ENCODE peak calls at places on chromosome 9, in four cellular contexts. T is A673, Q is colonic mucosa, C is left ventricle myocardium inferior. V is an unnamed sample. For H3K4me1 and H3K36me3, the result is how much of the 10 kb centered on the place peaks cover.

GRCh38 chr9:112241491-112241890 is 66.4 kb upstream of the SUSD1 start:
- DNase-seq in Q (no peak), C (no peak), T (no peak), V (no peak)

GRCh38 chr9:19376931-19377330 is 3.1 kb downstream of the RPS6 start:
- DNase-seq in C (no peak), T (no peak), Q (no peak), V (no peak)

GRCh38 chr9:127102788-127103187 is 19.6 kb downstream of the ANGPTL2 start:
- DNase-seq in Q (no peak), T (no peak), C (no peak), V (no peak)

GRCh38 chr9:123339666-123340414 is 16.2 kb upstream of the CRB2 start:
- DNase-seq in T (peak), C (no peak), Q (no peak), V (peak)

GRCh38 chr9:119370816-119371215 is 1.6 kb upstream of the BRINP1 start:
- DNase-seq in T (peak), C (peak), Q (peak), V (peak)

GRCh38 chr9:37146372-37146771 is 26.0 kb downstream of the ZCCHC7 start:
- DNase-seq in C (no peak), T (peak), Q (no peak), V (no peak)

GRCh38 chr9:99118782-99119466 is 14.0 kb downstream of the TGFBR1 start:
- DNase-seq in Q (no peak), C (no peak), T (no peak), V (peak)

GRCh38 chr9:124140941-124141568 is 116.7 kb upstream of the NEK6 start:
- DNase-seq in C (no peak), T (no peak), Q (no peak), V (no peak)

GRCh38 chr9:6968271-6968670 is 210.5 kb downstream of the KDM4C start:
- DNase-seq in T (no peak), C (no peak), Q (no peak), V (no peak)

GRCh38 chr9:76321185-76321828 is 72.9 kb downstream of the RFK start:
- DNase-seq in C (no peak), T (no peak), Q (no peak), V (no peak)

GRCh38 chr9:18791074-18791473 is 241.9 kb downstream of the SAXO1 start:
- DNase-seq in Q (no peak), T (peak), C (no peak), V (no peak)

GRCh38 chr9:38200431-38200830 is 131.4 kb upstream of the SHB start:
- DNase-seq in T (peak), C (no peak), Q (no peak), V (no peak)

GRCh38 chr9:125272697-125273096 is 11.1 kb downstream of the GAPVD1 start:
- DNase-seq in Q (peak), C (no peak), T (no peak), V (no peak)

GRCh38 chr9:126682928-126683697 is 69.4 kb downstream of the LMX1B start:
- DNase-seq in C (peak), Q (no peak), T (no peak), V (no peak)

GRCh38 chr9:72701510-72701909 is 180.1 kb downstream of the TMC1 start:
- DNase-seq in Q (no peak), C (no peak), T (no peak), V (no peak)

GRCh38 chr9:133991211-133991921 is 758 bp downstream of the VAV2 start:
- DNase-seq in C (no peak), Q (peak), T (no peak), V (peak)

GRCh38 chr9:124664143-124664542 is 107.0 kb downstream of the NR6A1 start:
- DNase-seq in C (no peak), Q (no peak), T (no peak), V (no peak)

GRCh38 chr9:11063263-11063662 is 450.5 kb upstream of the PTPRD start:
- DNase-seq in Q (no peak), C (no peak), T (no peak), V (no peak)

GRCh38 chr9:114272739-114273431 is 50.0 kb upstream of the ORM1 start:
- DNase-seq in C (no peak), Q (no peak), T (no peak), V (peak)

GRCh38 chr9:4489919-4490704 is at the start of gene SLC1A1:
- DNase-seq in C (peak), Q (peak), T (peak), V (peak)

GRCh38 chr9:136757328-136757727 is 715 bp downstream of the LCN8 start:
- DNase-seq in Q (no peak), C (no peak), T (no peak), V (peak)

GRCh38 chr9:136754626-136755284 is 3.3 kb downstream of the LCN8 start:
- DNase-seq in C (no peak), Q (no peak), T (no peak), V (no peak)

GRCh38 chr9:136757751-136758140 is 297 bp downstream of the LCN8 start:
- DNase-seq in T (no peak), Q (no peak), C (no peak), V (peak)

GRCh38 chr9:136756836-136757235 is 1.2 kb downstream of the LCN8 start:
- DNase-seq in T (no peak), C (no peak), Q (no peak), V (no peak)

GRCh38 chr9:136756134-136756438 is 2.0 kb downstream of the LCN8 start:
- DNase-seq in T (no peak), Q (no peak), C (no peak), V (no peak)
- H3K4me1 ChIP-seq in T (under half), Q (under half), C (under half), V (under half)

DNA sequence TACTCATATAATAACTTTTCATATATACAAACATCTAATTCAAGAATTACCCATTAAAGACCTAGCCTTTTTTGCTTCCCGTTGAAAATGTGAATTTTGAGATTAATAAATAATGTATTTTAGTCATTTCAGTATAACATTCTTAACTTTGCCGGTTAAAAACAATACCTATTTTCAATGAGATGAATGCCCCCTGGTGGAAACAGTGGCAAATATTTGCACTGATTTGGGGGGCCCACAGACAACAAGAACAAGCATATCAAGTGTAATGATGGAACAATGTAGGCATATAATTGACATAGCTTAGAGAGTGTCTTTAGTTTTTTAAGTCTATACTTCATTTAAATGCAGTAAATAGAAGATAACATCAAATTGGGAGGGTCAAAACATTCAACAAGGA is 111.9 kb downstream of the NTRK2 start:
- DNase-seq in T (peak), C (no peak), Q (no peak), V (no peak)
- H3K27ac ChIP-seq in T (no peak), C (no peak), Q (no peak), V (no peak)

GRCh38 chr9:132896264-132896663 is 17.6 kb downstream of the SPACA9 start:
- DNase-seq in T (no peak), Q (no peak), C (no peak), V (no peak)
- H3K36me3 ChIP-seq in T (under half), Q (under half), C (half or more), V (under half)

DNA sequence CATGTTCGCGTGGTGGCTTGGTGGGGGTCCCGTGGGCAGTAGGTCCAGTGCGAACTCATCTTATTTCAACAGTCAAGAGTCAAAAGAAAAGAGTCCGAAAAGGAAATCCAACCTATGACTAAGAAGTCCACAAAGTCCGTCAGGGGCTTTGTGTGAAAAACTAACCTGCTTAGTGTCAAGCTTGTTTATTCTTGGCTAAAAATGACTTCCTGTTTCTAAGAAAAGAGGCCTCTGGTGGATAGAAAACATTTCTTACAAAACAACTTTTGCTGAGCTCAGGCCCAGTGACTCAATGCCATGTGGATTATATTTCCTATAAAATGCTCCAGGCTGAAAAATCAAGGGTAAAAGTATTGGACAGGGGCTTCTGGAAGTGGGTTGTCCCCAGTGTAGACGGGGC is 105.9 kb downstream of the GADD45G start:
- DNase-seq in C (no peak), Q (no peak), T (no peak), V (no peak)
- H3K4me1 ChIP-seq in C (under half), Q (under half), T (under half), V (under half)

GRCh38 chr9:100775912-100776311 is 198.0 kb downstream of the CAVIN4 start:
- DNase-seq in Q (no peak), C (no peak), T (no peak), V (no peak)
- H3K27ac ChIP-seq in Q (no peak), C (no peak), T (no peak), V (no peak)

GRCh38 chr9:93549636-93550035 is 26.7 kb upstream of the PHF2 start:
- DNase-seq in C (no peak), Q (no peak), T (no peak), V (no peak)
- H3K36me3 ChIP-seq in C (half or more), Q (under half), T (under half), V (under half)

GRCh38 chr9:34651286-34651685 is 699 bp upstream of the IL11RA start:
- DNase-seq in Q (peak), T (no peak), C (no peak), V (no peak)

GRCh38 chr9:34653610-34654072 is 1.7 kb downstream of the IL11RA start:
- DNase-seq in Q (no peak), C (no peak), T (peak), V (peak)

GRCh38 chr9:34651876-34652602 is at the start of gene IL11RA:
- DNase-seq in C (peak), Q (peak), T (no peak), V (peak)

GRCh38 chr9:34653131-34653530 is 1.1 kb downstream of the IL11RA start:
- DNase-seq in Q (no peak), C (no peak), T (no peak), V (peak)

DNA sequence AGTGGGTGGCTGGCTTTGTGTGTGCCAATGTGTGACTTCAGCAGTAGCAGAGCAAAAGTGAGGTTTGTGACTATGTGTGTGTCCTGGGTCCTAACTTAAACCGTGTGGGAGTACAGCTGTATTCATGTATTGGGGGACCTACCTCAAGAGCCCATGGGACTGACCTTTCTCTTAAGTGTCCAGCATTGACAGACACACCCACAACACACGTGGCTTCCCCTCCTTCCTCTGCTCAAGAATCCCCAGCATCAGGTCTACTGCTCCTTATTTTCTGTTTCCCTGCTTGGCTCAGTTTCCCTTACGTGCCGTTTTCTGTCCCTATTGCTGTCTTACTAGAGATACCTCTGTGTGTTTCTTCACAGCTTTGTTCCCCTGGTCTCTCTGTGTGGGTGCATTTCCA is 623 bp downstream of the IL11RA start:
- DNase-seq in Q (no peak), C (no peak), T (no peak), V (no peak)
- H3K4me1 ChIP-seq in Q (under half), C (half or more), T (under half), V (under half)

V was measured in aorta.